ENCODE peak calls at places on chromosomes 16 and 17, in six cellular contexts. V is left ventricle myocardium superior; P is BJ; Q is amniotic stem cell; R is fibroblast of pulmonary artery; D is central memory CD4-positive, alpha-beta T cell. S is an unnamed sample.

GRCh38 chr17:73748521-73748920 is 104.3 kb upstream of the SDK2 start:
- DNase-seq in D (no peak), P (no peak), Q (no peak), R (no peak), V (no peak), S (no peak)

GRCh38 chr17:56795098-56795497 is 38.6 kb downstream of the C17orf67 start:
- DNase-seq in D (no peak), Q (no peak), P (no peak), R (no peak), V (no peak), S (no peak)

GRCh38 chr17:28112199-28112995 is 69.9 kb downstream of the NLK start:
- DNase-seq in V (no peak), D (no peak), P (peak; percentile 11), R (peak; percentile 53), Q (no peak), S (peak; percentile 50)

GRCh38 chr17:43482103-43483012 is 1.4 kb upstream of the DHX8 start:
- DNase-seq in P (no peak), V (no peak), R (no peak), Q (no peak), D (no peak), S (no peak)

GRCh38 chr16:58497468-58497867 is 2.5 kb upstream of the NDRG4 start:
- DNase-seq in Q (no peak), R (no peak), P (no peak), D (no peak), V (no peak), S (no peak)

GRCh38 chr17:63698886-63699637 is 863 bp downstream of the LIMD2 start:
- DNase-seq in P (no peak), D (peak; percentile 93), R (peak; percentile 48), V (peak; percentile 73), Q (no peak), S (peak; percentile 23)

GRCh38 chr16:27311449-27311831 is 2.3 kb upstream of the IL4R start:
- DNase-seq in Q (no peak), D (no peak), V (no peak), R (peak; percentile 56), P (no peak), S (peak; percentile 24)

GRCh38 chr17:9104370-9105041 is 83.2 kb downstream of the NTN1 start:
- DNase-seq in D (no peak), P (no peak), V (peak; percentile 83), R (no peak), Q (no peak), S (no peak)

GRCh38 chr17:72370819-72371218 is 250.0 kb downstream of the SOX9 start:
- DNase-seq in Q (peak; percentile 42), D (no peak), R (peak; percentile 55), P (no peak), V (no peak), S (peak; percentile 77)

GRCh38 chr16:84341533-84342295 is 26.6 kb upstream of the ATP2C2 start:
- DNase-seq in P (no peak), Q (no peak), D (no peak), R (no peak), V (no peak), S (no peak)